ENCODE peak calls at places on chromosomes 2 and 18, in four cellular contexts. P, J, O and T are unnamed samples.

GRCh38 chr2:63544017-63544627 is 44.2 kb downstream of the WDPCP start:
- DNase-seq in P (no peak), J (no peak), O (no peak), T (no peak)

GRCh38 chr2:48233005-48233404 is 296.9 kb upstream of the STON1 start:
- DNase-seq in P (no peak), J (no peak), O (peak), T (no peak)

GRCh38 chr2:188367164-188367563 is 75.5 kb downstream of the GULP1 start:
- DNase-seq in P (no peak), J (no peak), O (no peak), T (no peak)

GRCh38 chr2:177753682-177754475 is 318.7 kb downstream of the PDE11A start:
- DNase-seq in P (peak), J (peak), O (peak), T (peak)

GRCh38 chr2:238864207-238865014 is 16.5 kb downstream of the TWIST2 start:
- DNase-seq in P (peak), J (peak), O (peak), T (peak)

GRCh38 chr2:158745067-158745865 is 49.9 kb upstream of the DAPL1 start:
- DNase-seq in P (no peak), J (peak), O (peak), T (peak)

GRCh38 chr18:77197073-77197472 is 52.6 kb upstream of the GALR1 start:
- DNase-seq in P (no peak), J (no peak), O (no peak), T (no peak)

GRCh38 chr2:109214651-109215371 is 85.8 kb downstream of the SH3RF3 start:
- DNase-seq in P (no peak), J (no peak), O (no peak), T (no peak)

GRCh38 chr2:168910330-168910729 is 9.2 kb downstream of the G6PC2 start:
- DNase-seq in P (no peak), J (no peak), O (no peak), T (no peak)

GRCh38 chr2:239469101-239469960 is 68.5 kb upstream of the HDAC4 start:
- DNase-seq in P (no peak), J (no peak), O (no peak), T (no peak)

GRCh38 chr2:188091235-188091634 is 200.4 kb upstream of the GULP1 start:
- DNase-seq in P (no peak), J (no peak), O (no peak), T (no peak)

GRCh38 chr2:171141320-171141719 is 19.4 kb downstream of the TLK1 start:
- DNase-seq in P (no peak), J (no peak), O (no peak), T (no peak)

GRCh38 chr2:41720702-41721344 is 327.0 kb upstream of the PKDCC start:
- DNase-seq in P (no peak), J (no peak), O (no peak), T (no peak)

GRCh38 chr2:68418419-68418818 is 48.7 kb downstream of the FBXO48 start:
- DNase-seq in P (no peak), J (no peak), O (no peak), T (no peak)

GRCh38 chr2:157087373-157088005 is 170.0 kb upstream of the GALNT5 start:
- DNase-seq in P (no peak), J (no peak), O (no peak), T (peak)

GRCh38 chr2:162086904-162087303 is 12.9 kb upstream of the DPP4 start:
- DNase-seq in P (no peak), J (no peak), O (peak), T (no peak)

GRCh38 chr2:113116100-113116958 is 11.1 kb upstream of the IL1RN start:
- DNase-seq in P (no peak), J (no peak), O (peak), T (no peak)

GRCh38 chr2:4354678-4355077 is 651.3 kb downstream of the DCDC2C start:
- DNase-seq in P (no peak), J (peak), O (no peak), T (no peak)

GRCh38 chr2:238868067-238868524 is 20.2 kb downstream of the TWIST2 start:
- DNase-seq in P (no peak), J (no peak), O (no peak), T (no peak)

GRCh38 chr2:21047161-21048009 is 3.5 kb upstream of the APOB start:
- DNase-seq in P (no peak), J (no peak), O (no peak), T (no peak)

GRCh38 chr18:28013064-28013463 is 163.9 kb downstream of the CDH2 start:
- DNase-seq in P (peak), J (no peak), O (no peak), T (no peak)

DNA sequence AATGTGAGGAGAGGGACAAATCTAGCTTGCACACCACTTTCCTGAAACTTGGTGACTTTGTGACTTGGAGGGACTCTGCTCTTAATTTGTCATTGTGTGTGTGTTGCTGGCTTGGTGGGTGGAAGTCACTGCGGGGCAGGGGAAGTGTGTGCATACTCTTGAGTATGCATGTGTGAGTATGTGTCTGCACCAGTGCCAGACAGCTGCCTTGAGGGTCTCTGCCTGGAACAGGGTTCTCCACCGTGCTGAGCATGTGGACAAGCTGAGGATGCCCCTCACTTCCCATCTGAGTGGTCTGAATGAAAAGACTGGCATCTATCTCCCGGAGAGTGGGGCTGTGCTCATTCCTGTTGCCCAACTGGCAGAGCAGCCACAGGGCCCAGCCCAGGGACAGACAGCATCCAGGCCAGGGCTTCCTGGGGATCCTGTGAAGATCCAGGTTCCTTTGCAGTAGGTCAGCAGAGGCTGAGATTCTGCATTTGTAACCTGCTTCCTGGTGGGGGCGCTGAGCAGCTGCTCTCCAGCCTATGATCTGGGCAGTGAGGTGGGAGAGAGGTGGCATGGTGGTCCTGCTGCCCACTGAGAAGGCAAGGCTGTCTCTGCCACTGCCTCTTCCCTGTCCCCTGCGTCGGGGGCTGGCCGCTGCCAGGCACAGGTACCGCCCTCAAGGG is 138.9 kb upstream of the HAAO start:
- DNase-seq in P (no peak), J (no peak), O (no peak), T (no peak)
- TF ChIP-seq CTCF in P (peak), J (peak), O (peak), T (peak)

GRCh38 chr2:16506366-16506765 is 159.3 kb downstream of the CYRIA start:
- DNase-seq in P (no peak), J (no peak), O (no peak), T (no peak)

GRCh38 chr2:16507655-16508054 is 158.0 kb downstream of the CYRIA start:
- DNase-seq in P (no peak), J (no peak), O (no peak), T (no peak)

GRCh38 chr2:16511041-16511440 is 154.6 kb downstream of the CYRIA start:
- DNase-seq in P (no peak), J (no peak), O (no peak), T (no peak)

GRCh38 chr2:16508061-16508851 is 157.4 kb downstream of the CYRIA start:
- DNase-seq in P (no peak), J (peak), O (peak), T (no peak)

GRCh38 chr2:16509042-16509441 is 156.6 kb downstream of the CYRIA start:
- DNase-seq in P (no peak), J (no peak), O (no peak), T (no peak)
- TF ChIP-seq CTCF in P (no peak), J (no peak), O (no peak), T (no peak)

GRCh38 chr2:233400961-233401360 is 46.7 kb downstream of the DGKD start:
- DNase-seq in P (no peak), J (no peak), O (no peak), T (no peak)

GRCh38 chr2:233402346-233402745 is 48.1 kb downstream of the DGKD start:
- DNase-seq in P (no peak), J (no peak), O (no peak), T (no peak)

GRCh38 chr2:233400341-233400740 is 46.0 kb downstream of the DGKD start:
- DNase-seq in P (no peak), J (no peak), O (no peak), T (no peak)

GRCh38 chr2:233402774-233403173 is 48.5 kb downstream of the DGKD start:
- DNase-seq in P (no peak), J (no peak), O (no peak), T (no peak)

GRCh38 chr2:233399306-233400225 is 45.3 kb downstream of the DGKD start:
- DNase-seq in P (no peak), J (no peak), O (no peak), T (no peak)
- TF ChIP-seq CTCF in P (no peak), J (no peak), O (no peak), T (no peak)

GRCh38 chr2:60514886-60515407 is 38.5 kb downstream of the BCL11A start:
- DNase-seq in P (no peak), J (no peak), O (no peak), T (no peak)
- TF ChIP-seq CTCF in P (no peak), J (no peak), O (no peak), T (no peak)

GRCh38 chr2:61900246-61900645 is 5.2 kb upstream of the COMMD1 start:
- DNase-seq in P (no peak), J (no peak), O (no peak), T (no peak)

GRCh38 chr2:61910603-61911002 is 5.1 kb downstream of the COMMD1 start:
- DNase-seq in P (no peak), J (no peak), O (no peak), T (no peak)

GRCh38 chr2:61905372-61906186 is at the start of gene COMMD1:
- DNase-seq in P (no peak), J (peak), O (peak), T (no peak)

GRCh38 chr2:61911510-61911909 is 6.0 kb downstream of the COMMD1 start:
- DNase-seq in P (no peak), J (no peak), O (peak), T (no peak)

DNA sequence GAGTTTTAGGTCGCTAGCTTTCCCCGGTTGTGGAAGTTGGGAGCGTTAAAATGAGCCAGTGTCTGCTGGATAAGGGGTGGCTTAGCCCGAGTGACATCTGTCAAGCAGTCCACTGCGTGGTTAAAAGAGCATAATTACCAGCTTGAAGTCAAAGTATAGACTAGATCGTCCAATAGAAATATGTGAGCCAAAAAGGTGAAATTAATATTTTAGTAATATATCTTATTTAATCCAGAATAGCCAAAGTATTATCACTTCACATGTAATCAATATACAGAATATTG is 655 bp downstream of the COMMD1 start:
- DNase-seq in P (no peak), J (no peak), O (no peak), T (no peak)
- TF ChIP-seq CTCF in P (no peak), J (no peak), O (no peak), T (no peak)

DNA sequence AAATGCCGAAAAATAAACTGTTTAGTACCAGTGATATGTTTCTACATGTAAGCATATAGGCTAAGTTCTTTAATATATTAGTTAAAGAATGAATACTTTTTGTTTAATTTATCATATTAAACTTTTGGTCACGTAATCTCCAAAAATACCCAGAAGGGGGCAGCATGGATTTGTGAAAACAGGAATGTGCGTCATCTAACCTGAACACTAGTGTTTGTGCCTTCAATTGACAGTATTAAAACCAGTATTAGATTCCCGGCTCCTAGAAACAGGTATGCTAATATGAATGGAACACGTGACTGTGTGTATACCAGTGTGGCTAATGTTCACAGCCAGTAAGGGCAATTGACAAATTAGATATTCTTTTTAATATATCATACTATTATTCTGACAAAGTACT is 51.8 kb downstream of the WDR7 start:
- DNase-seq in P (peak), J (peak), O (peak), T (no peak)
- TF ChIP-seq CTCF in P (peak), J (peak), O (peak), T (peak)

DNA sequence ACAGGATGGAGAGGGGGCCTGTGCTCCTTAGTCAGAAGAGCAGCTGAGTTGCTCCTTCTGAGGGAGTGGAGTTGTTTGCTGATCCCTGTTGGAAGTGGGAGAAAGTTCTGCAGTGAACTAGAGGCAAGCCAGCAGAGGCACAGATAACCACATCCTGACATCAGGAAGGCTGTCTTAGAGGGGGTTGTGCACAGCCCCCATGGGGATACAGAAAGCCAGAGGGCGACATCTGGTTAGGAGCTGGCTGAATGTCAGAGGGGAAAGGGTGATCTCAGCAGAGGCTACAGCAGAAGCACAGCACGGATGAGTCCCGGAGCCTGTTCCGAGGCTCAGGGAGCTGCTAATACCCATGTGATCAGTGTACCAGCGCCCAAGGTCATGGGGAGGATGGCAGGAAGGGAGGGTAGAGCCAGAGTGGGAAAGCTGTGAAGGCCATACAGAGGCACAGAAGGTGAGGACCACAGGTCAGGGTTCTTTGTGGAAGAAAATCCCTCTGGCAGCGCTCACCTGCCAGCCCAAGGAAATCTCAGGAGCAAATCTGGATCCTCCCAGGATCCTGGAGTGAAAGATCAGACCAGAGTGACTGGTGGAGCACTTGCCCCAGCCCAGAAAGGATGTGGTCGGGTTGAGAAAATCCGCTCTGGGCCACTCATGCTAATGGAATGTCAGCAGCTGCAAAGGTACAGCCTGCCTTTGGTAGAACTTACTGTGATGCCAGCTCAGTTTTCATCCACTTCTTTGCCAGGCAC is 111.8 kb downstream of the STPG4 start:
- DNase-seq in P (peak), J (no peak), O (peak), T (peak)
- TF ChIP-seq CTCF in P (no peak), J (no peak), O (no peak), T (peak)

GRCh38 chr18:49201464-49201863 is 250.7 kb upstream of the SMAD7 start:
- DNase-seq in P (no peak), J (no peak), O (no peak), T (no peak)

GRCh38 chr18:49207373-49207772 is 253.1 kb downstream of the DYM start:
- DNase-seq in P (no peak), J (no peak), O (peak), T (no peak)

DNA sequence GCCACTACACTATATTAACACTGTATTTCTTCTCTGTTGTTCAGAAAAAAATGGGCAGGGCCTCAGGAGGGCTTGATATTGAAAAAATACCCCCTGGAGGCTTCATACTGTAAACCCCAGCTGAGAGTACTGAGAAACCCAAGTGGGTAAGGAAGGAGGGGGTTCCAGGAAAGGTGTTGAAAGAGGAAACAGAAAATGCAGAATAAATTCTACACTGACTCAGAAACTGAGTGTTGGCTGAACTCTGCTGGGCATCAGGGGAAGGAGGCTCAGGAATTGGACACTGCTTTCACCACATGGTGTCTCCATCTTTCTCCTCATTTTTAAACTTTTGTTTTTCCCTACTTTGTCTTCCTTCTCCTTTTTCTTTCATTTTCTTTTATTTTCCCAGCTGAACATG is 253.7 kb downstream of the DYM start:
- DNase-seq in P (no peak), J (no peak), O (peak), T (no peak)
- TF ChIP-seq CTCF in P (no peak), J (no peak), O (peak), T (peak)

GRCh38 chr2:215731108-215731507 is 282.2 kb downstream of the MREG start:
- DNase-seq in P (no peak), J (no peak), O (no peak), T (no peak)

GRCh38 chr2:215727507-215728503 is 285.5 kb downstream of the MREG start:
- DNase-seq in P (no peak), J (no peak), O (peak), T (no peak)

GRCh38 chr2:215726070-215726469 is 287.3 kb downstream of the MREG start:
- DNase-seq in P (no peak), J (no peak), O (no peak), T (no peak)

GRCh38 chr2:215729985-215730620 is 283.2 kb downstream of the MREG start:
- DNase-seq in P (no peak), J (no peak), O (peak), T (no peak)

GRCh38 chr2:215728504-215729065 is 284.8 kb downstream of the MREG start:
- DNase-seq in P (peak), J (no peak), O (peak), T (peak)
- TF ChIP-seq CTCF in P (no peak), J (no peak), O (no peak), T (no peak)

DNA sequence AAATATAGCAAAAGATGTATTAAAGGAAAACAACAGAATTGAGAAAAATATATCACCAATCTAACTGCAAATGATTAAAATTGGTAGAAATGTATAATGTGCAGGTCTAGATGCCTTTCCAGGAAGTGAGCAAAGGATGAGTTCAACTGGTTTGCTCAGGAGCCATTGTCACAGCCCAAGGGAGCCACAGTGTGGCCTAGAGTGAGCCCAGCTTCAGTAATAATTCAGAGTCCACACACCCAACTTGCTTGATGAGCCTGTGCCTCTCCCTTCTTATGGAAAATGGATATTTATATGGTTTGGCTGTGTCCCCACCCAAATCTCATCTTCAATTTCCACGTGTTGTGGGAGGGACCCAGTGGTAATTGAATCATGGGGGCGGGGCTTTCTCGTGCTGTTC is 92.2 kb upstream of the ASAP2 start:
- DNase-seq in P (no peak), J (no peak), O (peak), T (no peak)
- TF ChIP-seq CTCF in P (no peak), J (no peak), O (peak), T (no peak)